ENCODE peak calls at places on chromosomes 2 and 18, in four cellular contexts. Q is lower lobe of right lung, K is right lobe of liver, O is endodermal cell. J is an unnamed sample. For H3K36me3, the result is how much of the 10 kb centered on the place peaks cover.

GRCh38 chr2:230828272-230828961 is 36.3 kb upstream of the ITM2C start:
- DNase-seq in Q (no peak), K (no peak), O (peak), J (peak)

GRCh38 chr2:30335981-30336538 is 104.7 kb downstream of the LBH start:
- DNase-seq in Q (no peak), K (no peak), O (no peak), J (no peak)

GRCh38 chr2:74849228-74849892 is 15.4 kb downstream of the HK2 start:
- DNase-seq in Q (peak), K (no peak), O (peak), J (peak)

GRCh38 chr2:126543081-126543480 is 112.9 kb upstream of the GYPC start:
- DNase-seq in Q (no peak), K (no peak), O (no peak), J (no peak)

GRCh38 chr2:18799397-18799796 is 210.0 kb upstream of the NT5C1B start:
- DNase-seq in Q (no peak), K (no peak), O (no peak), J (no peak)

GRCh38 chr18:73768043-73768442 is 379.6 kb downstream of the FBXO15 start:
- DNase-seq in Q (no peak), K (no peak), O (no peak), J (no peak)

GRCh38 chr18:58580623-58581022 is 48.3 kb downstream of the ALPK2 start:
- DNase-seq in Q (no peak), K (no peak), O (peak), J (no peak)

GRCh38 chr2:241739651-241740050 is 5.2 kb downstream of the D2HGDH start:
- DNase-seq in Q (no peak), K (no peak), O (no peak), J (no peak)

GRCh38 chr2:43059183-43059897 is 167.1 kb downstream of the ZFP36L2 start:
- DNase-seq in Q (no peak), K (peak), O (no peak), J (peak)

GRCh38 chr2:150486539-150487484 is 655 bp downstream of the RND3 start:
- DNase-seq in Q (no peak), K (peak), O (peak), J (no peak)

GRCh38 chr2:45008296-45009129 is 739 bp downstream of the SIX2 start:
- DNase-seq in Q (no peak), K (no peak), O (peak), J (no peak)

GRCh38 chr2:67436221-67436620 is 39.1 kb downstream of the ETAA1 start:
- DNase-seq in Q (no peak), K (no peak), O (no peak), J (no peak)

GRCh38 chr2:218839430-218839829 is 7.8 kb upstream of the PRKAG3 start:
- DNase-seq in Q (peak), K (peak), O (no peak), J (no peak)

GRCh38 chr18:21243041-21243431 is 1.0 kb downstream of the GREB1L start:
- DNase-seq in Q (no peak), K (peak), O (peak), J (no peak)
- H3K27ac ChIP-seq in Q (no peak), K (peak), O (peak), J (peak)

GRCh38 chr2:63890678-63891077 is 49.0 kb downstream of the UGP2 start:
- DNase-seq in Q (no peak), K (no peak), O (no peak), J (no peak)

GRCh38 chr2:63888490-63889402 is 47.0 kb downstream of the UGP2 start:
- DNase-seq in Q (no peak), K (no peak), O (peak), J (no peak)

GRCh38 chr2:63891488-63892030 is 49.9 kb downstream of the UGP2 start:
- DNase-seq in Q (no peak), K (no peak), O (no peak), J (no peak)

GRCh38 chr2:63886445-63886844 is 44.7 kb downstream of the UGP2 start:
- DNase-seq in Q (no peak), K (no peak), O (no peak), J (no peak)

GRCh38 chr2:63888053-63888452 is 46.4 kb downstream of the UGP2 start:
- DNase-seq in Q (no peak), K (no peak), O (no peak), J (no peak)
- H3K36me3 ChIP-seq in Q (half or more), K (under half), O (half or more), J (half or more)

GRCh38 chr2:174772492-174772801 is 8.2 kb upstream of the CHRNA1 start:
- DNase-seq in Q (no peak), K (no peak), O (no peak), J (no peak)

GRCh38 chr2:174773191-174773590 is 8.9 kb upstream of the CHRNA1 start:
- DNase-seq in Q (no peak), K (no peak), O (peak), J (no peak)

GRCh38 chr2:174774828-174775227 is 10.6 kb upstream of the CHRNA1 start:
- DNase-seq in Q (no peak), K (no peak), O (no peak), J (no peak)

GRCh38 chr2:174771136-174771535 is 6.9 kb upstream of the CHRNA1 start:
- DNase-seq in Q (no peak), K (no peak), O (peak), J (no peak)

DNA sequence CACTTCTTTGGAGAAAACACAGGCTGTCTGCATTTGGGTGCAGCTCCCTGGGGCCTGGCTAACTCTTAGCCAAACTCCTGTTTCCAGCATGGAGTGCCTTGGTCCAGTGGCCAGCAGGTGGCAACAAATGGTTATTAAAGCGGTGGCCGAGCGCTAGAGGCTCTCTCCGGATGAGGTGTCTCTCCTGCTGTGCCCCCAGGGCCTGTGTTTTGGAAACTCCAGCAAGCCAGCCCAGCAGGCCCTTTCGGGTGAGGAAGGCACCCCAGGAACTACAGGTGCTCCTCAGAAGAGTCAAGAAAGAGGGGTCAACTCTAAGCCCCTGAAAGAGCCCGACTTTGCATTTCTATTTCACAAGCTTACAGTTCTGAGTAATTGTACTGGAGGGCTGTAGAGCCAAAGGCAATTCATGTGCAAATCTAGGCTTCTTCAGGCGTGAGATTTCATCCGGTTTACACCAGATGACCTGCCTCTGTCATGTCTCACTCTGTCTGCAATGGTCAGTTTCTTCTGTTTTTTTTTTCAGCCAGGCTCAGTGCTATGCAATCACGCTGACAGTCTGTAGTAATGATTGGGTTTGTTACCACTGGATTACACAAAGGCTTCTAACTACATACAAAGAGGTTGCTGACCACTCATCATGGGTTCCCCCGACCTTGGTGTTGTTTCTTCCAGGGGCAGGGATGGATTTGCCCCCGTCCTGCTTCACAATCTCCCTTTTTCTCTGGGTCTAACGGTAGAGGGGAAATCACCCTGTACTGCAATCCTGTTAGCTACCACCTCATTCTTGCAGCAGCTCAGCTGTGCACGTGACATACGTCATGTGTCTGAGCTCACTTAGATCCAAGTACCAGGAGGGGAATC is 7.6 kb upstream of the CHRNA1 start:
- DNase-seq in Q (peak), K (peak), O (peak), J (peak)
- H3K27ac ChIP-seq in Q (peak), K (no peak), O (peak), J (no peak)

GRCh38 chr2:171036532-171036931 is 107.5 kb downstream of the GORASP2 start:
- DNase-seq in Q (no peak), K (no peak), O (no peak), J (no peak)
- H3K36me3 ChIP-seq in Q (half or more), K (under half), O (half or more), J (under half)

GRCh38 chr2:69564604-69565003 is 78.9 kb downstream of the AAK1 start:
- DNase-seq in Q (no peak), K (peak), O (no peak), J (no peak)

GRCh38 chr2:69565431-69565839 is 78.1 kb downstream of the AAK1 start:
- DNase-seq in Q (peak), K (peak), O (peak), J (peak)

GRCh38 chr2:69567909-69568300 is 75.6 kb downstream of the AAK1 start:
- DNase-seq in Q (no peak), K (no peak), O (no peak), J (no peak)

GRCh38 chr2:69566669-69567068 is 76.9 kb downstream of the AAK1 start:
- DNase-seq in Q (no peak), K (no peak), O (no peak), J (no peak)

DNA sequence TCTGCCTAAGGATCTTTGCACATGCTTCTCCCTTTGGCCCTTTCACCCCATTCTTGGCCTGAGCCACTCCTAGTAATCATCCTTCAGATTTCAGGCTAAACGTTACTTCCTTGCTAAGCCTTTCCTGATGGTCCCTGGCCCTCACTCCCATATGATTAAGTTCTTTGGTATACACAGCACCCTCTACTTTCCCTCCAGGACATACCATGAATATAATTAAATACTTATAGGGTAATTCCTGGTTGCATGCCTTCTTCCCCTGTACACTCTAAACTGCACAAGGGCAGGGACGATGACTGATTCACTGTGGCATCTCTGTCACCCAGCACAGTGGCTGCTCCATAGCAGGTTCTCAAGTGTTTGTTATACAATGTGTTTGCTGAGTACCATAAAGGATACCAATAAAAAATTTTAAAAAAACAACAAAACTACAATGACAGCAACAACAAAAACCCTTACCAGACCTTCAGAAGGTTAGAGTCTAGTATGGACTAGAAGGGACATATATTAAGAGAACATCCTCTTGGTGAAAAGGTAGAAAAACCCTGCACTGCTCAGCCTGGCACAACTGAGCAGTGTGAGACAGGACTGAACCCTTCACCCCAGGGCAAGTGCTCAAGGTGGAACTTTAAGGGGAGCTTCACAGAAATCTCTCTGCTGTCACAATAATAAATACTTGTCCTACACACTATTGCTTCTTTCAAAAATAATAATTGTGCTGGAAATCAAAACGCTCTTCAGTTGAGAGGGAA is 76.2 kb downstream of the AAK1 start:
- DNase-seq in Q (no peak), K (no peak), O (no peak), J (no peak)
- H3K27ac ChIP-seq in Q (no peak), K (no peak), O (no peak), J (peak)

DNA sequence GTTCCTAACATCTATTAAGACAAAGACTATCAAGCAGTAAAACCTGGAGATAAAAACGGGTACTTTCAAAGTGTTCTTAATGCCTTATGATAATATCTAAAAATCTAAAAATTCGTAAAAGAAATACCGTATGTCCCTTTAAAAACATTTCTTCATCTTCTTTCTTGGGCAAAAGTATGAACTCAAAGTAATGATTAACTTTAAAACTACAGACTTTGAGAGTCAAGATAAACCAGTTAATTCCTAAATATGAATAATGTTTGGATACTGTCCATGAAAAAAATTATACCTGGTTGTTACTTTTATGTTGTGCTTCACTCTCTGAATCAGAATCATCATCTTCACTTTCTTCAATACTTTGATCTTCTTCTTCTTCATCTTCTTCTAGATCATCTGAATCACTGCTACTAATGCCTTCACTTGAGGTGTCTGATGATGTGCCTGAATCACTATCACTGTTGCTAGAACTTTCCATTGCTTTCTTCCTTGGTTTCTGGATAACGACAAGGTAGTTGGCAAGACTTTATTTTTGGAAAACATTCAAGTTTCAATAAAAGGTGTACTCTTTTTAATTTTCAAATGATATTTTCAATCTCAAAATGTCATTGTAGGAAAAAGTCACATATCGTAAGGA is 152.3 kb upstream of the WDSUB1 start:
- DNase-seq in Q (no peak), K (no peak), O (no peak), J (no peak)
- H3K36me3 ChIP-seq in Q (half or more), K (under half), O (half or more), J (half or more)

GRCh38 chr2:134337617-134338016 is 83.7 kb downstream of the MGAT5 start:
- DNase-seq in Q (no peak), K (no peak), O (no peak), J (no peak)
- H3K27ac ChIP-seq in Q (no peak), K (no peak), O (no peak), J (no peak)

DNA sequence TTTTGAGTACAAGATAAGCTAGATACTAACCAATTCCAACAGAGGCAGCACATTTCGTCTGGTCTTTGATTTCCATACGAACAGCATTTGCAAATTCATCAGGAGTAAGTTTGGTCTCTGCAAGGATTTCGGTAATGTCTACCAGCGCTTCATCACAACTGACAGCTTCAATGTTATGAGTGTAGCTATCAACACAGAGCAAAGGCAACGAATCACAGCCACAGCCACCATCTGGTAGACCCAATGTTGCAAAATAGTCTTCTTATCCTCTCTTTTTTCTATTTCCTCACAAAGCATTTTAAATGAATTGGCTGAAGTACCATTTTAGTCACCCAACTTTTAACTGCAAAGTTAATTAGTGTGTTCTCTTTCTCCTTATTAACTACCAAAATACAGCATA is 68.3 kb downstream of the REV1 start:
- DNase-seq in Q (no peak), K (no peak), O (no peak), J (no peak)
- H3K36me3 ChIP-seq in Q (half or more), K (under half), O (half or more), J (half or more)

DNA sequence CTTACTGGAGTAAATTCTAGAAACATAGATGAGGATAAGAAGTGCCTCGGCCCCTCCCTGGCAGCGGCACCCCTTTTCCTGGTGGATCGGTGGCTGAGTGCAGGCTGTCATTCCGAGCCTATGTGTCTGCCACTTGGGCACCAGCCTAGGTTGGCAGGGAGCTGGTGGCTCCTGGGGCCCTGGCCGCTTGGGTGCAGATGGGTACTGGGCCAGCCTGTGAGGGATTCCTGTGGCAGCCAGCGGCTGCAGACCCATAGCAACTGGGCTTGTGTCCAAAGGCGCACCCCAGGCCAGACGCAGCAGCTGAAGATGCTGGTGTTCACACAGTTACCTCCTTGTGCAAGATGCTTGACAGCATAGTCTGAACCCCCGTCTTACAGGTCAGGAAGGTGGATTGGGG is 2.8 kb downstream of the SNORC start:
- DNase-seq in Q (no peak), K (peak), O (no peak), J (no peak)
- H3K27ac ChIP-seq in Q (no peak), K (peak), O (no peak), J (no peak)

J was measured in left ventricle myocardium inferior.